ENCODE peak calls at places on chromosomes 3 and 15, in four cellular contexts. A is ovary, D is SK-N-SH, J is uterus. W is an unnamed sample.

GRCh38 chr15:58547628-58548307 is 116.0 kb downstream of the LIPC start:
- DNase-seq in A (no peak), D (no peak), J (no peak), W (no peak)

GRCh38 chr3:31092748-31093607 is 198.5 kb upstream of the GADL1 start:
- DNase-seq in A (no peak), D (no peak), J (no peak), W (no peak)

GRCh38 chr3:51712963-51713362 is 6.1 kb downstream of the GRM2 start:
- DNase-seq in A (no peak), D (no peak), J (no peak), W (peak; percentile 42)

GRCh38 chr3:20316238-20316637 is 130.2 kb upstream of the SGO1 start:
- DNase-seq in A (no peak), D (no peak), J (no peak), W (no peak)

GRCh38 chr3:52524752-52525661 is 8.7 kb downstream of the NT5DC2 start:
- DNase-seq in A (no peak), D (peak; percentile 77), J (peak; percentile 41), W (peak; percentile 90)

GRCh38 chr3:177812492-177812891 is 615.2 kb upstream of the TBL1XR1 start:
- DNase-seq in A (no peak), D (no peak), J (no peak), W (no peak)

GRCh38 chr3:23452408-23452807 is 249.3 kb downstream of the UBE2E2 start:
- DNase-seq in A (no peak), D (no peak), J (no peak), W (no peak)

GRCh38 chr15:78618490-78618934 is 2.3 kb downstream of the CHRNA3 start:
- DNase-seq in A (peak; percentile 82), D (peak; percentile 89), J (peak; percentile 85), W (peak; percentile 83)

GRCh38 chr3:196193037-196193737 is 18.0 kb downstream of the ZDHHC19 start:
- DNase-seq in A (no peak), D (peak; percentile 68), J (no peak), W (peak; percentile 65)

GRCh38 chr3:12188681-12189287 is 30.1 kb upstream of the TIMP4 start:
- DNase-seq in A (no peak), D (no peak), J (no peak), W (no peak)
- H3K4me1 ChIP-seq in A (peaks cover 15% of the 10 kb centered on the region), D (peaks cover 29% of the 10 kb centered on the region), J (no peaks in the 10 kb centered on the region), W (peaks cover 8% of the 10 kb centered on the region)

GRCh38 chr3:194204793-194205065 is 68.8 kb downstream of the HES1 start:
- DNase-seq in A (no peak), D (no peak), J (no peak), W (no peak)

GRCh38 chr3:194203482-194204035 is 67.6 kb downstream of the HES1 start:
- DNase-seq in A (no peak), D (no peak), J (no peak), W (no peak)

GRCh38 chr3:194201953-194202666 is 66.2 kb downstream of the HES1 start:
- DNase-seq in A (no peak), D (no peak), J (no peak), W (no peak)

GRCh38 chr3:194205675-194206133 is 69.8 kb downstream of the HES1 start:
- DNase-seq in A (no peak), D (peak; percentile 76), J (no peak), W (no peak)

GRCh38 chr3:194204036-194204792 is 68.3 kb downstream of the HES1 start:
- DNase-seq in A (no peak), D (no peak), J (no peak), W (peak; percentile 73)
- TF ChIP-seq CTCF in A (no peak), D (no peak), J (no peak), W (no peak)

GRCh38 chr3:56802411-56802745 is 629 bp upstream of the ARHGEF3 start:
- DNase-seq in A (no peak), D (no peak), J (no peak), W (no peak)

GRCh38 chr3:56800373-56801150 is 1.2 kb downstream of the ARHGEF3 start:
- DNase-seq in A (no peak), D (no peak), J (no peak), W (peak; percentile 72)

GRCh38 chr3:56802793-56803192 is 1.0 kb upstream of the ARHGEF3 start:
- DNase-seq in A (no peak), D (no peak), J (no peak), W (no peak)

GRCh38 chr3:56801597-56802410 is at the start of gene ARHGEF3:
- DNase-seq in A (peak; percentile 83), D (peak; percentile 96), J (peak; percentile 87), W (peak; percentile 95)

GRCh38 chr3:56801151-56801596 is 575 bp downstream of the ARHGEF3 start:
- DNase-seq in A (peak; percentile 20), D (no peak), J (no peak), W (no peak)
- H3K4me1 ChIP-seq in A (peaks cover 2% of the 10 kb centered on the region), D (peaks cover 8% of the 10 kb centered on the region), J (no peaks in the 10 kb centered on the region), W (peaks cover 14% of the 10 kb centered on the region)

GRCh38 chr3:40718681-40719080 is 193.9 kb downstream of the ZNF621 start:
- DNase-seq in A (no peak), D (no peak), J (no peak), W (no peak)

GRCh38 chr3:40720351-40720750 is 195.6 kb downstream of the ZNF621 start:
- DNase-seq in A (no peak), D (no peak), J (no peak), W (no peak)

GRCh38 chr3:40718209-40718608 is 193.4 kb downstream of the ZNF621 start:
- DNase-seq in A (no peak), D (no peak), J (no peak), W (no peak)

GRCh38 chr3:40720863-40721262 is 196.1 kb downstream of the ZNF621 start:
- DNase-seq in A (no peak), D (peak; percentile 25), J (no peak), W (no peak)

GRCh38 chr3:40719660-40720287 is 195.0 kb downstream of the ZNF621 start:
- DNase-seq in A (no peak), D (no peak), J (no peak), W (no peak)
- TF ChIP-seq CTCF in A (no peak), D (no peak), J (peak; percentile 32), W (peak; percentile 43)

GRCh38 chr3:61595826-61596225 is 34.5 kb downstream of the PTPRG start:
- DNase-seq in A (no peak), D (no peak), J (no peak), W (no peak)
- H3K4me1 ChIP-seq in A (peaks cover 8% of the 10 kb centered on the region), D (no peaks in the 10 kb centered on the region), J (no peaks in the 10 kb centered on the region), W (peaks cover 3% of the 10 kb centered on the region)

GRCh38 chr15:52787123-52787503 is 3.0 kb downstream of the ONECUT1 start:
- DNase-seq in A (no peak), D (no peak), J (no peak), W (no peak)

GRCh38 chr15:52787549-52788098 is 2.5 kb downstream of the ONECUT1 start:
- DNase-seq in A (no peak), D (no peak), J (no peak), W (peak; percentile 60)

GRCh38 chr15:52785672-52786406 is 4.3 kb downstream of the ONECUT1 start:
- DNase-seq in A (no peak), D (no peak), J (no peak), W (no peak)

GRCh38 chr15:52784799-52785671 is 5.1 kb downstream of the ONECUT1 start:
- DNase-seq in A (no peak), D (no peak), J (no peak), W (peak; percentile 63)

DNA sequence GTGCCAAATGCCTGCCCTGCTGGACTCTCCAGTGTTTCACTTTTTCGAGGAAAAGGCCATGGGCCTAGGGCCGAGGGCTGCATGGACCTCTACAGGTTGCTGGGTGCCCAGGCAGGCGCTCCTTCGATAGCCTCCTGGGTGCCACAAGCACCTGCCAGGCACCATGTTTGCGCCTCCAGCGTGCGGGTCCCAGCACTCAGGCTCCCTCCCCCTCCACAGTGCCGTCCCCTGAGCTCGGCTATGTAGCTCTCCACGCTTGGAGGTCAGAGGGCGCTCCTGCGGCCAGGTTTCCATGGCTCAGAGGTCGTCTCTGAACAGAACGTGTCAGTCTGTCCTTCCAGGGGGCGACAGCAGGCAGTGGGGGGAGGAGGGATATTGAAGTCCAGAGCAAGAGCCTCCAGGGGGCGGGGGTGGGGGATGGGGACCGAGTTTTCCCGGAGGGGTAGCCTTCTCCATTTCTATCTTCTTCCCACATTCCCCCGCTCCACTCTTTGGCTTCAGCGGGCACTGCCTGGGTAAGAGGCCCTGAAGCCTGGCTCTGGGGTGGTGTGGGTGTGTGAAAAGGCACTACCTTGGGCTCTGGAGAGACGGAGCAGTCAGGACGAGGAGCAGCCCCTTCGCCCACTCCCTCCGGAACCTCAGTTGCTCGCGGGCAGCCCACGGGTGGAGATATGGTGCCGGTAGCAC is 3.6 kb downstream of the ONECUT1 start:
- DNase-seq in A (no peak), D (no peak), J (no peak), W (peak; percentile 66)
- TF ChIP-seq CTCF in A (no peak), D (no peak), J (no peak), W (no peak)

GRCh38 chr15:64096486-64097431 is 977 bp downstream of the SNX1 start:
- DNase-seq in A (no peak), D (peak; percentile 38), J (no peak), W (no peak)

GRCh38 chr15:64093627-64094417 is at the start of gene CIAO2A:
- DNase-seq in A (peak; percentile 90), D (peak; percentile 81), J (peak; percentile 93), W (peak; percentile 97)

GRCh38 chr15:64095431-64095794 is 369 bp upstream of the SNX1 start:
- DNase-seq in A (no peak), D (no peak), J (no peak), W (no peak)

GRCh38 chr15:64092864-64093626 is 593 bp downstream of the CIAO2A start:
- DNase-seq in A (peak; percentile 30), D (peak; percentile 57), J (peak; percentile 32), W (no peak)

GRCh38 chr15:64095795-64096485 is at the start of gene SNX1:
- DNase-seq in A (peak; percentile 93), D (peak; percentile 95), J (peak; percentile 96), W (peak; percentile 98)
- H3K4me1 ChIP-seq in A (peaks cover 17% of the 10 kb centered on the region), D (peaks cover 17% of the 10 kb centered on the region), J (peaks cover 19% of the 10 kb centered on the region), W (peaks cover 18% of the 10 kb centered on the region)